ENCODE peak calls at places on chromosome 3, in seven cellular contexts. S, W, V, E, I, C and O are unnamed samples.

GRCh38 chr3:38582941-38583645 is 66.4 kb downstream of the SCN5A start:
- DNase-seq in S (no peak), W (no peak), V (peak), E (peak), I (no peak), C (no peak), O (peak)

GRCh38 chr3:86702381-86702958 is 288.5 kb downstream of the VGLL3 start:
- DNase-seq in S (peak), W (peak), V (no peak), E (no peak), I (no peak), C (no peak), O (no peak)

GRCh38 chr3:188507244-188507720 is 353.3 kb downstream of the LPP start:
- DNase-seq in S (peak), W (peak), V (no peak), E (no peak), I (no peak), C (no peak), O (no peak)

GRCh38 chr3:15768421-15769255 is 29.1 kb downstream of the ANKRD28 start:
- DNase-seq in S (no peak), W (peak), V (no peak), E (no peak), I (no peak), C (no peak), O (no peak)

GRCh38 chr3:145892869-145893268 is 268.1 kb downstream of the PLOD2 start:
- DNase-seq in S (no peak), W (no peak), V (no peak), E (no peak), I (no peak), C (no peak), O (no peak)

GRCh38 chr3:152638707-152639450 is 196.1 kb upstream of the P2RY1 start:
- DNase-seq in S (no peak), W (peak), V (no peak), E (no peak), I (no peak), C (no peak), O (no peak)

GRCh38 chr3:151580592-151580991 is 119.7 kb upstream of the IGSF10 start:
- DNase-seq in S (no peak), W (peak), V (no peak), E (no peak), I (no peak), C (no peak), O (no peak)

GRCh38 chr3:38022887-38023709 is 6.3 kb downstream of the PLCD1 start:
- DNase-seq in S (no peak), W (no peak), V (no peak), E (no peak), I (no peak), C (no peak), O (no peak)

GRCh38 chr3:43341788-43342187 is 55.4 kb downstream of the SNRK start:
- DNase-seq in S (no peak), W (no peak), V (no peak), E (no peak), I (no peak), C (no peak), O (no peak)

GRCh38 chr3:63051920-63052319 is 176.7 kb upstream of the CADPS start:
- DNase-seq in S (no peak), W (no peak), V (no peak), E (no peak), I (no peak), C (no peak), O (no peak)

GRCh38 chr3:49727154-49727923 is 3.6 kb upstream of the GMPPB start:
- DNase-seq in S (no peak), W (no peak), V (no peak), E (no peak), I (no peak), C (peak), O (no peak)

GRCh38 chr3:33023176-33024136 is 72.0 kb downstream of the CCR4 start:
- DNase-seq in S (no peak), W (no peak), V (no peak), E (no peak), I (no peak), C (no peak), O (no peak)

GRCh38 chr3:29140706-29141105 is 140.2 kb upstream of the RBMS3 start:
- DNase-seq in S (peak), W (peak), V (no peak), E (no peak), I (no peak), C (no peak), O (no peak)

GRCh38 chr3:107369791-107370190 is 7.4 kb upstream of the CCDC54 start:
- DNase-seq in S (no peak), W (peak), V (no peak), E (no peak), I (no peak), C (no peak), O (no peak)

GRCh38 chr3:151630938-151631417 is 102.7 kb upstream of the AADACL2 start:
- DNase-seq in S (peak), W (peak), V (no peak), E (no peak), I (no peak), C (no peak), O (no peak)

GRCh38 chr3:196987022-196987421 is 18.4 kb upstream of the PIGZ start:
- DNase-seq in S (no peak), W (no peak), V (no peak), E (no peak), I (no peak), C (no peak), O (no peak)

GRCh38 chr3:39138804-39139415 is 14.5 kb downstream of the CSRNP1 start:
- DNase-seq in S (no peak), W (no peak), V (no peak), E (no peak), I (no peak), C (peak), O (no peak)

GRCh38 chr3:172649987-172650386 is 60.9 kb downstream of the NCEH1 start:
- DNase-seq in S (no peak), W (no peak), V (no peak), E (no peak), I (no peak), C (no peak), O (no peak)

GRCh38 chr3:177385831-177386301 is 188.6 kb upstream of the TBL1XR1 start:
- DNase-seq in S (no peak), W (peak), V (no peak), E (no peak), I (no peak), C (no peak), O (no peak)

GRCh38 chr3:118808743-118809142 is 225.9 kb downstream of the IGSF11 start:
- DNase-seq in S (no peak), W (no peak), V (no peak), E (no peak), I (no peak), C (no peak), O (no peak)

GRCh38 chr3:75329713-75330112 is 334.4 kb upstream of the FRG2C start:
- DNase-seq in S (no peak), W (no peak), V (no peak), E (no peak), I (no peak), C (no peak), O (no peak)

GRCh38 chr3:157447026-157447694 is 10.5 kb downstream of the PTX3 start:
- DNase-seq in S (no peak), W (peak), V (no peak), E (no peak), I (no peak), C (no peak), O (no peak)

GRCh38 chr3:15556512-15556911 is 35.0 kb upstream of the COLQ start:
- DNase-seq in S (no peak), W (no peak), V (no peak), E (no peak), I (no peak), C (no peak), O (no peak)

GRCh38 chr3:87173776-87174175 is 53.3 kb upstream of the CHMP2B start:
- DNase-seq in S (no peak), W (no peak), V (no peak), E (no peak), I (no peak), C (no peak), O (no peak)

GRCh38 chr3:144840866-144841265 is 869.2 kb downstream of the DIPK2A start:
- DNase-seq in S (no peak), W (no peak), V (no peak), E (no peak), I (no peak), C (no peak), O (no peak)

GRCh38 chr3:52472239-52472783 is 16.9 kb downstream of the NISCH start:
- DNase-seq in S (no peak), W (no peak), V (no peak), E (no peak), I (no peak), C (no peak), O (no peak)

GRCh38 chr3:30720586-30721313 is 114.3 kb downstream of the TGFBR2 start:
- DNase-seq in S (no peak), W (peak), V (no peak), E (no peak), I (no peak), C (no peak), O (no peak)

DNA sequence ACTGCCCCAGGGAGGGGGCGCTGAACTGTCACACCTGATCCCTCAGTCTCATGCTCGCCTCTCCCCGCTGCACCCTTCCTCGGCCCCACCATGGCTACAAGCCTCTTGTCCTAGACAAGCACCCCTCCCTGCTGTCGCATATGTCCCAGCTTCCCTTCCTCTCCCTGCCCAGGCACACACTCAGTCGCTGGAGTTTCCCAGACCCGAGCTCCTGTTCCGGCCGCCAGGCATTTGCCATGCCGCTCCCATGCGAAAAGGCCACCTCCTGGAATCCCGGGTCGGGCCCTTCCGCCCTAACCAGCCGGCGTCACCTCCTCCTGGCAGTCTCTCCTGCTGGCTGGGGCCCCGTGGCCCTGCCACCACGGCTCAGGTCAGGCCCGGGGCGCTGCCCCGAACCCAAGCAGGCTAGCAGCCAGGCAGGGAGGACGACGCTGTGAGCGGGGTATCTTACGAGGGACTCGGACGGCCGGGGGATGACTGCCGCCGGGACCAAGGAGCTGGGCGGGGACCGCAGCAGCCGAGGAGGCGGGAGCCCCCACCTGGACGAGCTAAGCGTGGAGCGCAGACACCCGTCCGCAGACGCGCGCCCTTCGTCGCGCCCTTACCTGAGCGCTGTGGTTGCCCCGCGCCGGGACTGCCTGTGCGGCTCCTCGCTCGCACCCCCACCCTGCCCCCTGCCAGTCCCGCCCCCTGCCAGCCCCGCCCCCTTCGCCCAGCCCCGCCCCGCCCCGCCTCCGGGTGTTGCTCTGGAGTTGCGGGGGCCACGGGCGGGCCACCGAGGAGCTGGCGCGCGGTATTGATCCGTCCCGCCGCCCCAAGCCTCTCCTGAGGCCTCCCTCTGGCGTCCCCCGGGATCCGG is at the start of gene ALS2CL:
- DNase-seq in S (peak), W (no peak), V (no peak), E (peak), I (peak), C (peak), O (peak)
- TF ChIP-seq CTCF in S (no peak), W (no peak), V (no peak), E (no peak), I (no peak), C (no peak), O (no peak)

GRCh38 chr3:94612631-94613030 is 549.8 kb downstream of the NSUN3 start:
- DNase-seq in S (no peak), W (no peak), V (no peak), E (no peak), I (no peak), C (no peak), O (no peak)

GRCh38 chr3:94616833-94617232 is 554.0 kb downstream of the NSUN3 start:
- DNase-seq in S (no peak), W (no peak), V (no peak), E (no peak), I (no peak), C (no peak), O (no peak)

GRCh38 chr3:94617312-94617711 is 554.5 kb downstream of the NSUN3 start:
- DNase-seq in S (no peak), W (no peak), V (no peak), E (no peak), I (no peak), C (no peak), O (no peak)

GRCh38 chr3:94614192-94614591 is 551.3 kb downstream of the NSUN3 start:
- DNase-seq in S (peak), W (no peak), V (no peak), E (no peak), I (no peak), C (no peak), O (no peak)

DNA sequence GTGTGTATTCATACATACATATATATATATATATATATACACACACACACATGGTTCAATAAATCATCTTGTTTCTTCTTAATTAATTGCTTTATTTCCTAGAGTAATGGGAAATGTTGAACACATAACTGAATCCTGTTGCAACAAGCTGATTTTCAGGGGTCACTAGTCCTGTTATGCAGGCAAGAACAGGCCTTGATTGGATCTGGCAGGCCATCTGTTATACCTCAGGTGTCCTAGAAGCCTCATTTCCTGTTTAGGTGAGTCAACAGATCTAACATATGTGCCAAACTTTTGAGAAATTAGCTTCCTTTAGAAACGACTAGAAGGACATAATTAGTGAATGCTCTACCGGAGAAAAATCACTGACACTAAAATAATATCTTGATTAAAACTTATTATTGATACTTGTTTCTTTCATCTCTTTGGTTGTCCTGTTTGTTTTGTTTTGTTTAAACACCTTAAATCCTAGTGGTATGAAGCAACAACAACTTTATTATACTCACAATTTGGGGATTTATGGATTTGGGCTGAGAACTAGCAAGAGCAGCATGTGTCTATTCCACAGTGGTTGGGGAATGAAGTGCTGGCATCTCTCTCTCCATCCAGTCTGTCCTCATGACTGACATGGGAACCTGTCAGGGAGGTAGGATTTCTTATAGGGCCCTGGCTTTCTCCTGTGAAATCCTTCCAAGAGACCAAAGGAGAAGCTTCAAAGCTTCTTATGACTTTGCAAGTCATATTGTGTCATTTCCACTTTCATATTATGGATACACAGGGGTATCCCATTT is 552.6 kb downstream of the NSUN3 start:
- DNase-seq in S (no peak), W (no peak), V (no peak), E (no peak), I (no peak), C (no peak), O (no peak)
- TF ChIP-seq CTCF in S (no peak), W (no peak), V (no peak), E (no peak), I (no peak), C (no peak), O (no peak)

GRCh38 chr3:98821072-98821471 is 57.9 kb downstream of the ST3GAL6 start:
- DNase-seq in S (no peak), W (no peak), V (no peak), E (no peak), I (no peak), C (no peak), O (no peak)

GRCh38 chr3:98814799-98815450 is 51.8 kb downstream of the ST3GAL6 start:
- DNase-seq in S (no peak), W (peak), V (no peak), E (no peak), I (no peak), C (no peak), O (no peak)

GRCh38 chr3:98812851-98813374 is 49.8 kb downstream of the ST3GAL6 start:
- DNase-seq in S (peak), W (peak), V (no peak), E (no peak), I (no peak), C (no peak), O (no peak)

DNA sequence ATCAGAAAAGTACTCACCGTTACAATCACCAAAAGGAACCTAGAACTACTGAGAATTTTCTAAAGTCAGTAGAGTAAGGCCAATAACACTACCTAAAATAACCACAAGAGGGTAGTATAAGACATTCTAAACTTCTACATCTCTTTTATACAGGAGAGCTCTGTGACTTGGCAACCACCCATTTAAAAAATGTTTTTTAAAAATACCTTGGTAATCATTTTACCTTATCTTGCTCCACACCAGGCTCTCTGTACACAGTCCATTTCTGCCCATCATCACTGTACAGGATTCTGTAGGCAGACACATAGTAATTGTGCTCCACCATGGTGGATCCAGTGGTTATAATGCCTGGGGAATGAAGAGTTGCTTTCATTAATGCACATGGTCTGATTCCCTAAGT is 54.4 kb downstream of the ST3GAL6 start:
- DNase-seq in S (peak), W (peak), V (no peak), E (no peak), I (no peak), C (no peak), O (no peak)
- TF ChIP-seq CTCF in S (peak), W (peak), V (peak), E (peak), I (peak), C (peak), O (peak)

GRCh38 chr3:48548731-48549705 is 7.6 kb downstream of the PFKFB4 start:
- DNase-seq in S (peak), W (peak), V (peak), E (peak), I (peak), C (peak), O (peak)
- TF ChIP-seq CTCF in S (peak), W (peak), V (peak), E (no peak), I (peak), C (peak), O (peak)

DNA sequence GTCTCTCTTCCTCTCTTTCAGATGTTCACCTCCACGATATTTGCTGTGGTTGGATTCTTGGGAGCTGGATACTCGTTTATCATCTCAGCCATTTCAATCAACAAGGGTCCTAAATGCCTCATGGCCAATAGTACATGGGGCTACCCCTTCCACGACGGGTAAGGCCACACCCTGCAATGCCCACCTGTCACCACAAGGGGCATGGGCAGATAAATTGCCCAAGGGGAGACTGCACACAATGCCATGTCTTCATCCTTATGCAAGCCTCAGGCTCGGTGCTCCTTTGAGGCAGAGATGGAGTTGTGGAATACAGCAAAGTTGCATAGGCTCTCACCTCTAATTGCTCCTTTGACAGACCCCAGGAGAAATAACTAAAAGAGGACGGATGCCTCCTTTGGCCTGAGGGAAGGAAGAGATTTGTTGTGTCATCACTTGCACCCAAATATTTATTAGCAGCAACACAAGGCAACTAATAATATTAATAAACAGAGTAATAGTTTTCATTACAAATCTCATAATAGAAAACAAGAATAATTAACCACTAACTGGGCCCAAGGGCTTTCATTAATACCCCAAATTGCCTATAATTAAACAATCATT is 13.2 kb downstream of the TM4SF4 start:
- DNase-seq in S (no peak), W (no peak), V (no peak), E (no peak), I (peak), C (no peak), O (no peak)
- TF ChIP-seq CTCF in S (peak), W (peak), V (no peak), E (no peak), I (peak), C (peak), O (peak)

DNA sequence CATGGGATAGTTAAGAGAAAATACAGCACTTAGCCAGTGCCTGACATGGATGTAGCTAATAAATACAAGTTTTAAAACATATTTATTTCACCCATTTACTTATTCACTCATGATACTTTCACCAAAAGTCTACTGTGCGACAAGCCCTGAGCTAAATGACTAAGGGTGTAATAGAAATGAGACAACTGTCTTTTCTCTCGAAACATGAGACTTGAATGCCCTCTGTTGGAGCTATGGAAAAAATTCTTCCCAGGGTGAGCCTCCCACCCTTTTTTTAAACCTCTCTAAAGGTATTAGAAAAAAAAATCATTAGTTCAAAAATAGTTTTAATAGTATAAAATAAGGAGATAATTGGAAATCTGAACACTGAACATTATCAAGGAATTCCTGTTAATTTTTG is 24.3 kb upstream of the RPL14 start:
- DNase-seq in S (no peak), W (no peak), V (no peak), E (no peak), I (no peak), C (no peak), O (no peak)
- TF ChIP-seq CTCF in S (no peak), W (no peak), V (no peak), E (no peak), I (no peak), C (no peak), O (no peak)

DNA sequence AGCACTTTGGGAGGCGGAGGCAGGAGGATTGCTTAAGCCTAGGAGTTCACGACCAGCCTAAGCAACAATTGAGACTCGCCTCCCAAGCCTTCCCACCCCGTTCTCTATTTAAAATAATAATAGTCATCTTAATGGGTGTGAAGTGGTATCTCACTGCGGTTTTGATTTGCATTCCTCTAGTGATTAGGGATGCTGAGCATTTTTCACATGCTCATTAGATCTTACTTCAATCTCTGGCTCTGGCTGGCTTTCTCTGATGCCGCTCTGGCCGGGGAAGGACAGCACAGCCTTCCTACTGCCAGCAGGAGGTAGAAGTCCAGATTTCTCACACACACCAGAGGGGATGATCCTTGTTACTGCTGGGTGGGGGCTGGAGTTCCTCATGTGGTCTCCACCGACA is 7.4 kb upstream of the EIF4A2 start:
- DNase-seq in S (no peak), W (no peak), V (no peak), E (no peak), I (no peak), C (no peak), O (no peak)
- TF ChIP-seq CTCF in S (peak), W (no peak), V (no peak), E (no peak), I (no peak), C (no peak), O (no peak)

GRCh38 chr3:129040039-129040336 is 20.6 kb upstream of the GP9 start:
- DNase-seq in S (no peak), W (no peak), V (no peak), E (no peak), I (no peak), C (no peak), O (no peak)
- TF ChIP-seq CTCF in S (no peak), W (no peak), V (no peak), E (no peak), I (no peak), C (no peak), O (no peak)